ENCODE peak calls at places on chromosomes 13 and 19, in eight cellular contexts. B is right atrium auricular region; L is GF-D8; N is GM04504; S is activated CD4-positive, alpha-beta memory T cell treated with anti-CD3 and anti-CD28 coated beads for 36 hours; X is A549; V is EL; R is activated T-cell treated with anti-CD3 and anti-CD28 coated beads for 24 hours. C is an unnamed sample.

GRCh38 chr13:34993470-34993869 is 51.4 kb downstream of the NBEA start:
- DNase-seq in V (peak; percentile 13), X (no peak), B (no peak), L (no peak), S (no peak), R (no peak), N (no peak), C (no peak)

GRCh38 chr19:50978772-50979390 is 4.8 kb downstream of the KLK7 start:
- DNase-seq in V (no peak), B (no peak), R (no peak), S (no peak), L (no peak), X (no peak), N (no peak), C (no peak)

GRCh38 chr19:32416749-32417469 is 11.3 kb downstream of the DPY19L3 start:
- DNase-seq in B (no peak), V (peak; percentile 15), R (no peak), X (no peak), N (peak; percentile 24), L (no peak), S (no peak), C (no peak)

GRCh38 chr13:72295173-72295572 is 428.2 kb upstream of the DACH1 start:
- DNase-seq in N (no peak), L (no peak), V (peak; percentile 29), S (no peak), B (no peak), R (no peak), X (no peak), C (no peak)

GRCh38 chr19:16678498-16678897 is 17.6 kb downstream of the TMEM38A start:
- DNase-seq in R (no peak), N (no peak), X (no peak), S (no peak), L (no peak), B (no peak), V (peak; percentile 40), C (no peak)

GRCh38 chr13:113305208-113305607 is 8.2 kb downstream of the LAMP1 start:
- DNase-seq in L (no peak), R (no peak), B (no peak), S (no peak), V (peak; percentile 64), N (peak; percentile 28), X (no peak), C (no peak)

GRCh38 chr13:100409132-100409531 is 179.5 kb downstream of the GGACT start:
- DNase-seq in V (no peak), L (no peak), S (no peak), X (peak; percentile 28), R (no peak), B (no peak), N (no peak), C (peak; percentile 23)

GRCh38 chr13:44576396-44577235 is 486 bp upstream of the TSC22D1 start:
- DNase-seq in V (no peak), L (no peak), N (no peak), S (no peak), B (no peak), X (no peak), R (peak; percentile 28), C (no peak)

C was measured in Caco-2.